ENCODE peak calls at places on chromosomes 16 and 17, in five cellular contexts. One of them, this sample, is unnamed.

GRCh38 chr16:85878407-85878806 is 20.6 kb upstream of the IRF8 start:
- DNase-seq in neural crest cell: no peak
- DNase-seq in GM23338: no peak
- DNase-seq in RWPE1: no peak
- DNase-seq in NCI-H1105 treated with DMSO at 0.1 percent for 48 hours: no peak
- DNase-seq in this sample: no peak

GRCh38 chr17:48720263-48721008 is 1.9 kb downstream of the PRAC1 start:
- DNase-seq in neural crest cell: no peak
- DNase-seq in GM23338: no peak
- DNase-seq in RWPE1: no peak
- DNase-seq in NCI-H1105 treated with DMSO at 0.1 percent for 48 hours: no peak
- DNase-seq in this sample: no peak

GRCh38 chr17:19448341-19449268 is 37.6 kb downstream of the RNF112 start:
- DNase-seq in neural crest cell: no peak
- DNase-seq in GM23338: no peak
- DNase-seq in RWPE1: peak; percentile 53
- DNase-seq in NCI-H1105 treated with DMSO at 0.1 percent for 48 hours: no peak
- DNase-seq in this sample: peak; percentile 18

GRCh38 chr16:27465483-27465879 is 63.5 kb downstream of the IL21R start:
- DNase-seq in neural crest cell: no peak
- DNase-seq in GM23338: no peak
- DNase-seq in RWPE1: no peak
- DNase-seq in NCI-H1105 treated with DMSO at 0.1 percent for 48 hours: no peak
- DNase-seq in this sample: no peak

GRCh38 chr16:59385953-59386352 is 651.8 kb upstream of the GOT2 start:
- DNase-seq in neural crest cell: no peak
- DNase-seq in GM23338: no peak
- DNase-seq in RWPE1: no peak
- DNase-seq in NCI-H1105 treated with DMSO at 0.1 percent for 48 hours: no peak
- DNase-seq in this sample: no peak

GRCh38 chr16:79926451-79927205 is 326.1 kb upstream of the MAF start:
- DNase-seq in neural crest cell: no peak
- DNase-seq in GM23338: no peak
- DNase-seq in RWPE1: no peak
- DNase-seq in NCI-H1105 treated with DMSO at 0.1 percent for 48 hours: no peak
- DNase-seq in this sample: no peak

GRCh38 chr17:82929011-82929622 is 89.3 kb upstream of the ZNF750 start:
- DNase-seq in neural crest cell: no peak
- DNase-seq in GM23338: no peak
- DNase-seq in RWPE1: no peak
- DNase-seq in NCI-H1105 treated with DMSO at 0.1 percent for 48 hours: no peak
- DNase-seq in this sample: no peak

GRCh38 chr16:4663756-4664465 is 29.5 kb upstream of the NUDT16L1 start:
- DNase-seq in neural crest cell: no peak
- DNase-seq in GM23338: no peak
- DNase-seq in RWPE1: no peak
- DNase-seq in NCI-H1105 treated with DMSO at 0.1 percent for 48 hours: no peak
- DNase-seq in this sample: no peak

GRCh38 chr17:57255776-57256681 is at the start of gene MSI2:
- DNase-seq in neural crest cell: peak; percentile 70
- DNase-seq in GM23338: peak; percentile 85
- DNase-seq in RWPE1: peak; percentile 86
- DNase-seq in NCI-H1105 treated with DMSO at 0.1 percent for 48 hours: peak; percentile 51
- DNase-seq in this sample: peak; percentile 77